ENCODE peak calls at places on chromosomes 6 and 20, in eight cellular contexts. R is keratinocyte, P is fibroblast of lung, M is neuronal stem cell, S is neural progenitor cell, L is DND-41, C is GM23248, G is PC-3. V is an unnamed sample.
A peak's percentile ranks its signal among the peaks of the same experiment; 100 is the strongest.

GRCh38 chr6:169087436-169088046 is 166.1 kb downstream of the THBS2 start:
- DNase-seq in R (no peak), P (peak; percentile 61), M (no peak), S (no peak), L (no peak), C (no peak), G (no peak), V (no peak)

GRCh38 chr20:57560554-57561355 is at the start of gene PCK1:
- DNase-seq in R (no peak), P (peak; percentile 5), M (no peak), S (no peak), L (no peak), C (peak; percentile 17), G (peak; percentile 40), V (peak; percentile 99)

GRCh38 chr20:7856756-7857155 is 83.5 kb downstream of the HAO1 start:
- DNase-seq in R (peak; percentile 67), P (peak; percentile 33), M (no peak), S (no peak), L (no peak), C (peak; percentile 82), G (peak; percentile 95), V (no peak)

GRCh38 chr6:52362443-52363221 is 681 bp downstream of the PAQR8 start:
- DNase-seq in R (no peak), P (no peak), M (peak; percentile 27), S (peak; percentile 61), L (peak; percentile 61), C (peak; percentile 57), G (no peak), V (peak; percentile 60)

GRCh38 chr6:89311530-89311852 is 3.6 kb downstream of the GABRR2 start:
- DNase-seq in R (no peak), P (no peak), M (no peak), S (no peak), L (no peak), C (no peak), G (no peak), V (no peak)

GRCh38 chr6:76230711-76231110 is 158.2 kb upstream of the IMPG1 start:
- DNase-seq in R (no peak), P (no peak), M (no peak), S (no peak), L (no peak), C (no peak), G (no peak), V (no peak)

GRCh38 chr20:5073154-5074049 is 46.4 kb downstream of the PCNA start:
- DNase-seq in R (peak; percentile 75), P (peak; percentile 76), M (no peak), S (no peak), L (peak; percentile 25), C (peak; percentile 92), G (peak; percentile 98), V (peak; percentile 96)

GRCh38 chr20:2136275-2136674 is 34.6 kb downstream of the STK35 start:
- DNase-seq in R (no peak), P (no peak), M (no peak), S (no peak), L (no peak), C (no peak), G (no peak), V (no peak)

GRCh38 chr20:11159728-11160127 is 485.9 kb upstream of the JAG1 start:
- DNase-seq in R (no peak), P (peak; percentile 86), M (no peak), S (no peak), L (no peak), C (peak; percentile 40), G (no peak), V (peak; percentile 29)

GRCh38 chr6:158627940-158628211 is 16.7 kb downstream of the DYNLT1 start:
- DNase-seq in R (no peak), P (no peak), M (no peak), S (no peak), L (no peak), C (no peak), G (no peak), V (no peak)

GRCh38 chr6:155273438-155273837 is 9.6 kb downstream of the CLDN20 start:
- DNase-seq in R (no peak), P (peak; percentile 71), M (no peak), S (no peak), L (no peak), C (peak; percentile 37), G (no peak), V (no peak)

GRCh38 chr6:24004659-24005058 is 121.4 kb upstream of the NRSN1 start:
- DNase-seq in R (no peak), P (no peak), M (no peak), S (no peak), L (no peak), C (no peak), G (no peak), V (no peak)

GRCh38 chr6:22892452-22892851 is 323.1 kb downstream of the HDGFL1 start:
- DNase-seq in R (peak; percentile 83), P (peak; percentile 97), M (no peak), S (no peak), L (no peak), C (peak; percentile 95), G (peak; percentile 91), V (no peak)

GRCh38 chr20:51176446-51176845 is 153.5 kb upstream of the KCNG1 start:
- DNase-seq in R (no peak), P (no peak), M (no peak), S (no peak), L (no peak), C (no peak), G (no peak), V (no peak)

GRCh38 chr6:47047479-47048411 is 5.6 kb upstream of the ADGRF1 start:
- DNase-seq in R (no peak), P (peak; percentile 79), M (peak; percentile 63), S (peak; percentile 78), L (peak; percentile 35), C (peak; percentile 72), G (peak; percentile 97), V (peak; percentile 60)

GRCh38 chr6:4743026-4743425 is 33.2 kb upstream of the CDYL start:
- DNase-seq in R (peak; percentile 25), P (no peak), M (no peak), S (no peak), L (no peak), C (no peak), G (no peak), V (no peak)

GRCh38 chr6:4736371-4736873 is 39.8 kb upstream of the CDYL start:
- DNase-seq in R (no peak), P (no peak), M (no peak), S (no peak), L (no peak), C (no peak), G (no peak), V (no peak)

GRCh38 chr6:4740032-4740431 is 36.2 kb upstream of the CDYL start:
- DNase-seq in R (no peak), P (no peak), M (no peak), S (no peak), L (no peak), C (no peak), G (no peak), V (no peak)
- H3K36me3 ChIP-seq in R (no peaks in the 10 kb centered on the region), P (no peaks in the 10 kb centered on the region), M (no peaks in the 10 kb centered on the region), S (no peaks in the 10 kb centered on the region), L (no peaks in the 10 kb centered on the region), C (no peaks in the 10 kb centered on the region), G (no peaks in the 10 kb centered on the region), V (no peaks in the 10 kb centered on the region)

GRCh38 chr20:49669601-49670189 is 44.0 kb downstream of the B4GALT5 start:
- DNase-seq in R (no peak), P (no peak), M (no peak), S (no peak), L (no peak), C (no peak), G (no peak), V (no peak)
- H3K9ac ChIP-seq in R (no peak overlapping the region), P (no peak overlapping the region), M (no peak overlapping the region), S (no peak overlapping the region), L (no peak overlapping the region), C (no peak overlapping the region), G (no peak overlapping the region), V (no peak overlapping the region)

DNA sequence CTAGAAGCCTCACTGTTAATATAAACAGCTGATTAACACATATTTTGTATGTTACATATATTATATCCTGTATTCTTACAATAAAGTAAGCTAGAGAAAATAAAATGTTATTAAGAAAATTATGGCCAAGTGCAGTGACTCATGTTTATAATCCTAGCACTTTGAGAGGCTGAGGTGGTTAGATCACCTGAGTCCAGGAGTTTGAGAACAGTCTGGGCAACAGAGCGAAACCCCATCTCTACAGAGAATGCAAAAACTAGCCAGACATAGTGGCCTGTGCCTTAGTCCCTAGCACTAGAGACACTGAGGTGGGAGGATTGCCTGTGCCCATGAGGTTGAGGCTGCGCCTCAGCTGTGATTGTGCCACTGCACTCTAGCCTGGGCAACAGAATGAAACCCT is 81.9 kb downstream of the NCOA3 start:
- DNase-seq in R (no peak), P (no peak), M (no peak), S (no peak), L (no peak), C (no peak), G (no peak), V (no peak)
- H3K36me3 ChIP-seq in R (no peaks in the 10 kb centered on the region), P (no peaks in the 10 kb centered on the region), M (peaks cover 33% of the 10 kb centered on the region), S (no peaks in the 10 kb centered on the region), L (no peaks in the 10 kb centered on the region), C (peaks cover 6% of the 10 kb centered on the region), G (peaks cover 3% of the 10 kb centered on the region), V (no peaks in the 10 kb centered on the region)

GRCh38 chr6:34350937-34351217 is 41.6 kb downstream of the NUDT3 start:
- DNase-seq in R (no peak), P (no peak), M (no peak), S (no peak), L (no peak), C (no peak), G (no peak), V (no peak)
- H3K9ac ChIP-seq in R (no peak overlapping the region), P (no peak overlapping the region), M (no peak overlapping the region), S (no peak overlapping the region), L (no peak overlapping the region), C (no peak overlapping the region), G (no peak overlapping the region), V (no peak overlapping the region)

DNA sequence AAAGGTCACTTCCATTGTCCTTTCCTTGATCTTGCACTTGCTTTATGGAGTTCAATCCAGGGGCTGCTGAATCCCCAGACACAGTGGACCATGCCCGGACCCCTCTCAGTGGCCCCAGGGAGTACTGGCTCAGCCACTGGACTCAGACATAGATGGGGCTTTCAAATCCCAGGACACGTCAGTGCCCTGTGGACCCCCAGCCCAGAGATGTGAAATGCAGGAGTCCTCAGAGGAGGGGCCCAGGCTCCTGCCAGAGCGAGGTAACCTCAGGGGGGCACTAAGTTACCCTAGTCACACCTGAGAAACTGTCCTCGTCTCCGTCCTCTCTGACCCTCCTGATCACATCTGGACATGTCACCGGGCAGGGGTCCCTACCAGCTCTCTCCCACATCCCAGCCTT is 18.7 kb upstream of the APMAP start:
- DNase-seq in R (no peak), P (no peak), M (no peak), S (no peak), L (no peak), C (no peak), G (no peak), V (no peak)
- H3K36me3 ChIP-seq in R (no peaks in the 10 kb centered on the region), P (no peaks in the 10 kb centered on the region), M (no peaks in the 10 kb centered on the region), S (no peaks in the 10 kb centered on the region), L (peaks cover 94% of the 10 kb centered on the region), C (no peaks in the 10 kb centered on the region), G (no peaks in the 10 kb centered on the region), V (no peaks in the 10 kb centered on the region)

DNA sequence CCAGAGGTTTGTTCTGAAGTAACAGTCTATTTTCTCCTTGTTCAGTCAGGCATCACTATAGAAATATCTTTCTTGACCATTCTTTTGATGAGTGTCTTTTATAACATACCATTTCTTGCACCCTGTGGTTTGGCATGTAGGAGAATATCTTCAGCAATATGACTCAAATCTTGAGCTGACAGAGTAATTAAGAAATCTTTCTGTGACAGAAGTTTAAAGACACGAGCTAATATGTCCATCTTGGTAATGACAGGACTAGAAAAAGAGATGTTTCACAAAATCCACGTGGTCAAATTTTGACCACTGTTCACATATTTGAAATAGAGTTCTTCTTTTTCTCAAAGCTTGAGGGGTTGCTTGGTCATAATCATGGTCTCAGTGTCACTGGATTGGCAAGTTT is 149.9 kb downstream of the MYB start:
- DNase-seq in R (no peak), P (no peak), M (no peak), S (no peak), L (no peak), C (peak; percentile 29), G (no peak), V (no peak)
- H3K9ac ChIP-seq in R (no peak overlapping the region), P (no peak overlapping the region), M (no peak overlapping the region), S (no peak overlapping the region), L (no peak overlapping the region), C (no peak overlapping the region), G (no peak overlapping the region), V (no peak overlapping the region)

V was measured in colonic mucosa.